ENCODE peak calls at places on chromosomes 7 and 10, in six cellular contexts. G, I, W, Z, D and B are unnamed samples.

GRCh38 chr10:105803206-105803605 is 1162.1 kb downstream of the SORCS3 start:
- ATAC-seq in D (no peak), I (no peak), Z (no peak), W (no peak), G (no peak), B (no peak)

GRCh38 chr7:29764227-29764626 is 42.1 kb upstream of the WIPF3 start:
- ATAC-seq in G (peak), Z (peak), I (no peak), D (no peak), W (peak), B (no peak)

GRCh38 chr7:2701832-2702593 is 14.0 kb downstream of the AMZ1 start:
- ATAC-seq in D (peak), G (no peak), I (no peak), Z (peak), W (peak), B (peak)

GRCh38 chr7:157909370-157909769 is 572.6 kb downstream of the DNAJB6 start:
- ATAC-seq in I (no peak), W (no peak), G (no peak), Z (no peak), D (no peak), B (no peak)

GRCh38 chr10:122113161-122113944 is 124.4 kb downstream of the TACC2 start:
- ATAC-seq in I (peak), W (peak), Z (peak), G (peak), D (peak), B (peak)

GRCh38 chr7:84237533-84238173 is 43.1 kb upstream of the SEMA3A start:
- ATAC-seq in I (peak), Z (no peak), D (no peak), W (peak), G (no peak), B (no peak)

GRCh38 chr7:87933605-87933952 is 472 bp upstream of the ADAM22 start:
- ATAC-seq in G (no peak), I (no peak), W (no peak), Z (no peak), D (peak), B (no peak)

GRCh38 chr7:115475774-115476407 is 554.0 kb downstream of the MDFIC start:
- ATAC-seq in I (peak), Z (peak), G (no peak), W (peak), D (no peak), B (no peak)

GRCh38 chr7:72706521-72706920 is 121.5 kb downstream of the TYW1B start:
- ATAC-seq in Z (no peak), G (no peak), W (no peak), D (no peak), I (no peak), B (no peak)

GRCh38 chr10:92175164-92175563 is 115.7 kb downstream of the CPEB3 start:
- ATAC-seq in G (no peak), D (no peak), Z (no peak), W (no peak), I (no peak), B (no peak)

GRCh38 chr7:134332892-134333291 is 16.2 kb upstream of the SLC35B4 start:
- ATAC-seq in D (no peak), W (no peak), I (no peak), G (no peak), Z (no peak), B (no peak)

GRCh38 chr7:151964951-151965350 is 8.7 kb downstream of the GALNTL5 start:
- ATAC-seq in G (no peak), I (no peak), D (no peak), W (no peak), Z (no peak), B (peak)

GRCh38 chr7:158590181-158590530 is 2.5 kb upstream of the PTPRN2 start:
- ATAC-seq in Z (no peak), G (no peak), I (no peak), D (no peak), W (no peak), B (no peak)

GRCh38 chr10:110392121-110392859 is 87.6 kb upstream of the SMNDC1 start:
- ATAC-seq in D (no peak), I (no peak), W (no peak), G (no peak), Z (no peak), B (no peak)

GRCh38 chr7:7617550-7617949 is 23.0 kb upstream of the UMAD1 start:
- ATAC-seq in D (no peak), G (peak), W (no peak), Z (no peak), I (no peak), B (no peak)

GRCh38 chr10:112286837-112287818 is 3.9 kb downstream of the TECTB start:
- ATAC-seq in I (no peak), W (no peak), G (no peak), Z (peak), D (no peak), B (no peak)

GRCh38 chr10:88232029-88232895 is 350.9 kb downstream of the RNLS start:
- ATAC-seq in W (no peak), G (no peak), D (no peak), I (no peak), Z (no peak), B (no peak)

GRCh38 chr7:16695621-16696237 is 49.7 kb downstream of the BZW2 start:
- ATAC-seq in D (peak), I (peak), W (peak), G (peak), Z (peak), B (no peak)

GRCh38 chr10:102261196-102261595 is 15.9 kb downstream of the GBF1 start:
- ATAC-seq in G (no peak), I (no peak), D (no peak), Z (no peak), W (no peak), B (no peak)

GRCh38 chr7:29106128-29106988 is 40.0 kb downstream of the CPVL start:
- ATAC-seq in W (peak), D (peak), Z (peak), I (peak), G (peak), B (peak)

GRCh38 chr7:155669717-155670505 is 25.4 kb downstream of the RBM33 start:
- ATAC-seq in D (peak), Z (no peak), G (peak), W (no peak), I (peak), B (no peak)

GRCh38 chr7:118085000-118085399 is 99.0 kb upstream of the LSM8 start:
- ATAC-seq in I (no peak), W (no peak), Z (no peak), D (no peak), G (no peak), B (no peak)

GRCh38 chr10:117970962-117971361 is 75.8 kb downstream of the RAB11FIP2 start:
- ATAC-seq in Z (no peak), G (no peak), I (no peak), D (no peak), W (no peak), B (no peak)

GRCh38 chr10:31011017-31011659 is 20.5 kb downstream of the ZNF438 start:
- ATAC-seq in W (no peak), Z (no peak), D (peak), G (no peak), I (no peak), B (peak)

GRCh38 chr10:36301539-36301938 is 659.4 kb upstream of the FZD8 start:
- ATAC-seq in I (no peak), W (no peak), Z (no peak), D (no peak), G (no peak), B (no peak)

GRCh38 chr10:36538945-36539586 is 586.3 kb upstream of the ANKRD30A start:
- ATAC-seq in G (no peak), I (no peak), D (no peak), Z (no peak), W (peak), B (peak)

GRCh38 chr7:901041-901387 is 24.7 kb downstream of the GET4 start:
- ATAC-seq in I (no peak), W (peak), G (no peak), D (no peak), Z (peak), B (no peak)

GRCh38 chr10:97520520-97520919 is 21.8 kb downstream of the UBTD1 start:
- ATAC-seq in I (no peak), D (peak), Z (no peak), G (no peak), W (no peak), B (no peak)

GRCh38 chr10:129095980-129096339 is 371.1 kb upstream of the MGMT start:
- ATAC-seq in G (no peak), I (no peak), W (no peak), Z (no peak), D (no peak), B (peak)

GRCh38 chr7:123709525-123709924 is 39.3 kb downstream of the WASL start:
- ATAC-seq in W (no peak), Z (no peak), I (no peak), D (no peak), G (peak), B (peak)

GRCh38 chr10:89091501-89091900 is 100.9 kb downstream of the FAS start:
- ATAC-seq in G (no peak), Z (no peak), I (no peak), W (no peak), D (no peak), B (no peak)

GRCh38 chr7:108014200-108014599 is 11.2 kb upstream of the LAMB1 start:
- ATAC-seq in W (no peak), G (no peak), Z (no peak), D (no peak), I (no peak), B (no peak)

GRCh38 chr7:33080326-33080725 is 17.8 kb upstream of the NT5C3A start:
- ATAC-seq in Z (no peak), G (no peak), D (no peak), W (no peak), I (no peak), B (no peak)

GRCh38 chr7:66344166-66344565 is 139.0 kb downstream of the TPST1 start:
- ATAC-seq in Z (no peak), G (no peak), I (no peak), W (no peak), D (no peak), B (no peak)

DNA sequence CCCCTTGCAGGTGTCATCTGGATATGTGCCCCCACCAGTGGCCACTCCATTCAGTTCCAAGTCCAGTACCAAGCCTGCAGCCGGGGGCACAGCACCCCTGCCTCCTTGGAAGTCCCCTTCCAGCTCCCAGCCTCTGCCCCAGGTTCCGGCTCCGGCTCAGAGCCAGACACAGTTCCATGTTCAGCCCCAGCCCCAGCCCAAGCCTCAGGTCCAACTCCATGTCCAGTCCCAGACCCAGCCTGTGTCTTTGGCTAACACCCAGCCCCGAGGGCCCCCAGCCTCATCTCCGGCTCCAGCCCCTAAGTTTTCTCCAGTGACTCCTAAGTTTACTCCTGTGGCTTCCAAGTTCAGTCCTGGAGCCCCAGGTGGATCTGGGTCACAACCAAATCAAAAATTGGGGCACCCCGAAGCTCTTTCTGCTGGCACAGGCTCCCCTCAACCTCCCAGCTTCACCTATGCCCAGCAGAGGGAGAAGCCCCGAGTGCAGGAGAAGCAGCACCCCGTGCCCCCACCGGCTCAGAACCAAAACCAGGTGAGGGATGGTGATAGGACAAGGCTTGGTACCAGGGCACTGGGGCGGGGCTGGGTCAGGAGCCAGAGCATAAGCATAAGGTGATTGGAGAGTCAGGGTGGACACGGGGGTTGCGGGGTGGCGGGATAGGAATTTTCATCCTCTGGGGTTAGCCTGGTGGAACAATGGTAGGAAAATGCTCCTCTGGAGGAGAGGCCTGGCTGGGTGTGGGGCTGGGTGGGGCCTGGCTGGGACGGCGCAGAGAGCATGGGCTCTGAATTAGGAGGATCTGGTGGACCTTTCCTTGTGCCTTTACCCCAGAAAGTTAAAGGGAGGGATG is 1.9 kb downstream of the ZYX start:
- ATAC-seq in D (no peak), W (no peak), I (no peak), Z (no peak), G (no peak), B (no peak)
- H3K27ac ChIP-seq in D (peak), W (peak), I (no peak), Z (no peak), G (no peak), B (peak)

GRCh38 chr10:24417053-24417452 is 208.1 kb downstream of the KIAA1217 start:
- ATAC-seq in Z (no peak), I (no peak), G (no peak), D (no peak), W (no peak), B (no peak)

GRCh38 chr10:24415455-24416169 is 206.7 kb downstream of the KIAA1217 start:
- ATAC-seq in W (no peak), G (no peak), I (no peak), Z (no peak), D (peak), B (peak)

GRCh38 chr10:24418532-24418931 is 209.6 kb downstream of the KIAA1217 start:
- ATAC-seq in W (no peak), I (no peak), G (no peak), D (no peak), Z (no peak), B (no peak)

GRCh38 chr10:24414597-24414996 is 205.7 kb downstream of the KIAA1217 start:
- ATAC-seq in W (no peak), I (peak), Z (no peak), G (no peak), D (peak), B (no peak)

DNA sequence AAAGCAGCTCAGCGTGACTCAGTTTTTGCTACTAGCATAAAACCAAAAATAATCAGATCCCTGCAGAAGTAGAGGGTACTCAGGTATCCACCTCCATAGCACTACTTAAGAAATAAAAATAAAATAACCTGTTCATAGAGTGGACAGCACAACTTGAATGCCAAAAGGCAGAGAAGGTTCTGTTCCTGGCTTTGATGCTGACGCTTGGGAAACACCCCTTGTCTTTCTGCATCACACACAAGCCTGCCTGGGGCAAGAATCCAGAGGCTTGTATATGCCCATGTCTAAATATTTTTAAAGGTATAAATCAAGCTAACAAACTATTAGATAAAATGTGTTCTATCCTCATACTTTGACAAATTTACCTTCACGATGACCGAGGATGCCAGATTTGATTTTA is 207.3 kb downstream of the KIAA1217 start:
- ATAC-seq in Z (no peak), D (no peak), G (no peak), I (no peak), W (no peak), B (peak)
- TF ChIP-seq EP300 in Z (no peak), D (no peak), G (no peak), I (no peak), W (no peak), B (no peak)

GRCh38 chr7:137867289-137867688 is 20.5 kb upstream of the DGKI start:
- ATAC-seq in I (no peak), W (no peak), D (no peak), G (no peak), Z (no peak), B (no peak)

GRCh38 chr7:137865764-137866163 is 19.0 kb upstream of the DGKI start:
- ATAC-seq in W (no peak), I (no peak), G (no peak), D (no peak), Z (no peak), B (no peak)

GRCh38 chr7:137862358-137862757 is 15.6 kb upstream of the DGKI start:
- ATAC-seq in G (peak), I (no peak), Z (no peak), W (no peak), D (no peak), B (no peak)

GRCh38 chr7:137862964-137863363 is 16.2 kb upstream of the DGKI start:
- ATAC-seq in I (no peak), D (no peak), G (no peak), Z (peak), W (no peak), B (no peak)
- H3K27ac ChIP-seq in I (no peak), D (no peak), G (no peak), Z (no peak), W (no peak), B (no peak)

DNA sequence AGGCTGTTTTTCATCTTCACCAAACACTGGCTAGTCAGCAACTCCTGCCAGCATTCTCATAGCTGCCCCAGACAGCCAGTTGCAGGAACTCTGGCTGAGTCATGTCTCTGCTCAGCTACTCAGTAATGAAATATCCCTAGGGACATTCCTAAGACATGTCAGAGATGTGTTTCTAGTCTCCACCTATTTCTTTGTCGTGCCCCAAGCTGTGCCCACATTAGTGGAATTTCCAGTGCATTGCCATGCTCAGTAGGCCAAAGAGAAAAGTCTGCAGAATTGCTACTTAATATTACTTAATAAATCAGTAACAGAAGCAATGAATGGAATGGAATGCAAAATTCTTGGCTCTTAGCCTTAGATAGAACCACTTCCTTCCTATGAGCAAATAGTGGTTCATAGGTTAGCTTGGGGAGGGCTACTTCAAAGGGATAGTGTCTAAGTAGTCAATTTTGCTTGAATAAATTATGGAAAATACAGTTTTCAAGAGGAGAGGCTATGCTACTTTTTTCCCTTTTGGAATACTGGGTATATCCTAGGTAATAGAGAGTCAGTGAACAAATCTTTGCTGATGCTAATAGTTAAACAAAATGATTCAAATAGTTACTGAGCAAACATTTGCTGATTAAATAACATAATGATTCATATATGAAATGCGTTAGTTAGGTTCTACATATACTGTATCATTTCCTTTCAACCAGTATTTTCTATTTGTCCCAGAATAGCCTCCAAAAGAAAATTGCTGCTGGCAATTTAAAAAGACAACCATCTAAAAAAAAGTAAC is 23.6 kb upstream of the SEMA3C start:
- ATAC-seq in Z (peak), I (no peak), D (peak), G (no peak), W (peak), B (peak)
- TF ChIP-seq EP300 in Z (no peak), I (no peak), D (no peak), G (no peak), W (peak), B (no peak)

GRCh38 chr10:90161-90560 is 41.1 kb upstream of the TUBB8 start:
- ATAC-seq in W (no peak), I (no peak), D (no peak), G (no peak), Z (peak), B (no peak)
- H3K27ac ChIP-seq in W (no peak), I (no peak), D (no peak), G (no peak), Z (no peak), B (no peak)

DNA sequence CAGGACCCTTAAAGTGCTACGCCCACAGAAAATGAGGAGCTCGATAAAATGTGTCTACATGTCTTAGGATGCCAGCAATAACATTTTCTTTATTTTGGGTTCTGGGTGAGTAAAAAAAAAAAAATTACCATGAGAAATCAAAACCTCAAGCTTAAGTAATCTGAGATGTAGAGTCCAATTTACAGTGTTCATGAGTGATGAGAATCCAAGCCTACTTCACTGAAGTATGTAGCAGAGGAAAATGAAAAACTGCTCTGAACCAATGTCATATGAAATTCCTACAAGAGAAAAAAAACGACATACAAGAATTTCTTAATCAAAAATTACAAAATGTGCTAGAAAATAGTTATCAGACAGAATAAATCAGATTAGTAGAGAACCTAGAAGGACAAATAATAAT is 274.4 kb downstream of the HTR7 start:
- ATAC-seq in I (no peak), G (no peak), D (no peak), Z (no peak), W (no peak), B (no peak)
- TF ChIP-seq EP300 in I (no peak), G (no peak), D (no peak), Z (no peak), W (no peak), B (no peak)